ENCODE peak calls at places on chromosomes 3 and 15, in eight cellular contexts. S is sigmoid colon; P is mesendoderm; N is stomach; U is NT2/D1; Q is heart right ventricle; K is CD4-positive, alpha-beta T cell; W is IMR-90. T is an unnamed sample.

GRCh38 chr3:180820400-180820799 is 92.1 kb upstream of the FXR1 start:
- DNase-seq in W (no peak), S (no peak), P (no peak), N (no peak), K (no peak), Q (no peak), U (no peak), T (no peak)

GRCh38 chr3:83074485-83074884 is 1313.0 kb upstream of the GBE1 start:
- DNase-seq in P (no peak), K (no peak), N (no peak), W (no peak), S (no peak), Q (no peak), U (no peak), T (no peak)

GRCh38 chr3:171757377-171758034 is 52.8 kb downstream of the PLD1 start:
- DNase-seq in P (no peak), Q (no peak), W (no peak), K (no peak), N (no peak), U (no peak), S (no peak), T (no peak)

GRCh38 chr15:61444585-61444984 is 215.5 kb upstream of the RORA start:
- DNase-seq in Q (no peak), S (no peak), N (no peak), W (no peak), K (no peak), P (no peak), U (no peak), T (no peak)

GRCh38 chr3:61594978-61595687 is 33.8 kb downstream of the PTPRG start:
- DNase-seq in P (no peak), N (no peak), K (no peak), Q (no peak), S (no peak), U (no peak), W (peak; percentile 35), T (no peak)

GRCh38 chr3:59237121-59237520 is 187.3 kb upstream of the CFAP20DC start:
- DNase-seq in N (no peak), W (peak; percentile 62), P (no peak), K (no peak), U (no peak), Q (no peak), S (no peak), T (no peak)

GRCh38 chr15:80156176-80156720 is 3.4 kb downstream of the FAH start:
- DNase-seq in K (no peak), Q (no peak), W (no peak), S (no peak), U (no peak), N (no peak), P (no peak), T (no peak)

GRCh38 chr3:173730391-173730790 is 332.8 kb downstream of the NLGN1 start:
- DNase-seq in P (no peak), Q (no peak), K (no peak), W (peak; percentile 25), N (no peak), S (no peak), U (no peak), T (no peak)

GRCh38 chr15:92034227-92034626 is 180.7 kb downstream of the SLCO3A1 start:
- DNase-seq in U (no peak), Q (no peak), P (no peak), K (no peak), W (no peak), S (no peak), N (no peak), T (no peak)

GRCh38 chr15:81155375-81156218 is 21.5 kb downstream of the CFAP161 start:
- DNase-seq in P (peak; percentile 56), W (peak; percentile 77), Q (peak; percentile 45), U (peak; percentile 13), K (no peak), S (peak; percentile 78), N (peak; percentile 36), T (no peak)

GRCh38 chr15:100775581-100776185 is 103.9 kb upstream of the ALDH1A3 start:
- DNase-seq in Q (no peak), K (no peak), U (no peak), S (peak; percentile 17), N (no peak), P (no peak), W (no peak), T (no peak)

GRCh38 chr15:81293728-81294500 is 30.0 kb downstream of the STARD5 start:
- DNase-seq in P (no peak), K (peak; percentile 58), S (no peak), U (no peak), Q (no peak), W (no peak), N (peak; percentile 42), T (no peak)

GRCh38 chr3:30286007-30286669 is 320.3 kb upstream of the TGFBR2 start:
- DNase-seq in S (peak; percentile 85), P (no peak), K (no peak), Q (peak; percentile 86), W (peak; percentile 88), U (no peak), N (peak; percentile 77), T (peak; percentile 60)

GRCh38 chr3:63278171-63278999 is at the start of gene SYNPR:
- DNase-seq in U (no peak), S (no peak), P (peak; percentile 49), N (no peak), W (no peak), K (no peak), Q (no peak), T (no peak)

GRCh38 chr3:43728947-43729346 is 38.2 kb downstream of the ABHD5 start:
- DNase-seq in S (no peak), Q (no peak), U (no peak), K (no peak), P (no peak), N (no peak), W (no peak), T (no peak)

GRCh38 chr3:9422712-9423424 is 25.5 kb downstream of the SETD5 start:
- DNase-seq in N (peak; percentile 87), K (no peak), U (no peak), Q (peak; percentile 93), W (peak; percentile 98), S (peak; percentile 95), P (peak; percentile 85), T (peak; percentile 91)

DNA sequence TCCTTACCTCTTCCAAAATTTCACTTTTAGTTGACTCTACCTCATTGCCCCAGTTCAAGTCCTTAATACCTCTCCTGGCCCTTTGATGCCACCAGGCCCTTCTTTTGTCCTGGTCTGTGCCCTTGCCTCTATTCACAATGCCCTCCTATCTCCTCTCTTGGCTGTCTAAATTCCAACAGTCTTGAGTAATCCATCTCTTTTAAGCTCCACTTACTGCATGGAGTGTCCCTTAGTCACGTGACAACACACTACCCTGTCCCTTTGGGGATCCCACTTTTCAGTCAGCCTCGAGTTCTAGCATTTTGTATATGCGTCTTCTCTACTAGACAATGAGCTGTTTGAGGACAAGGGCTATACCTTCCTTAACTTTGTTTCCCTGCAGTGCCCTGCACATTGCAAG is 52.7 kb upstream of the SCN5A start:
- DNase-seq in W (no peak), P (no peak), Q (no peak), U (no peak), S (no peak), N (no peak), K (no peak), T (no peak)
- H3K27me3 ChIP-seq in W (peaks cover 26% of the 10 kb centered on the region), P (no peaks in the 10 kb centered on the region), Q (no peaks in the 10 kb centered on the region), U (no peaks in the 10 kb centered on the region), S (no peaks in the 10 kb centered on the region), N (no peaks in the 10 kb centered on the region), K (peaks cover 12% of the 10 kb centered on the region), T (no peaks in the 10 kb centered on the region)

DNA sequence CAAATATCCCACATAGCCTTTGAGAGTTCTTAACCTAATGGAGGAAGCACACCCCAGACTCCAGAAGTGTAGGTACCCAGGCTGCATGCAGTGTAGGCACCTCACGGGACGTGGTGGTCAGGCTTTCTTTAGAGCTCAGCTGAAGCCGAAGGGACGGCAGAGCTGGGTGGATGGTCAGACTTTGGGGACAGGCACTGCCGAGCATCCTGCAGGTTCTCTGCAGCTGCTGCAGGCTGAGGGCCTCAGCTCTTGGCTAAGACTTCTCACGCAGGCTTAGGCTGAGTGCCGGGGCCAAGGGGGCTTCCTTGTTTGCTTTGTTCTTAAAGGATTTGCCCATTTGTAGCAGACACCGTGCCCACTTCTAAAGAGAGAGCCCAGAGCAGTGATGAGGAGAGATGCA is 177.0 kb downstream of the RAB11A start:
- DNase-seq in N (no peak), P (no peak), S (no peak), Q (no peak), W (no peak), U (no peak), K (no peak), T (no peak)
- H3K27me3 ChIP-seq in N (peaks cover 28% of the 10 kb centered on the region), P (no peaks in the 10 kb centered on the region), S (no peaks in the 10 kb centered on the region), Q (no peaks in the 10 kb centered on the region), W (peaks cover 38% of the 10 kb centered on the region), U (no peaks in the 10 kb centered on the region), K (peaks cover 3% of the 10 kb centered on the region), T (no peaks in the 10 kb centered on the region)

DNA sequence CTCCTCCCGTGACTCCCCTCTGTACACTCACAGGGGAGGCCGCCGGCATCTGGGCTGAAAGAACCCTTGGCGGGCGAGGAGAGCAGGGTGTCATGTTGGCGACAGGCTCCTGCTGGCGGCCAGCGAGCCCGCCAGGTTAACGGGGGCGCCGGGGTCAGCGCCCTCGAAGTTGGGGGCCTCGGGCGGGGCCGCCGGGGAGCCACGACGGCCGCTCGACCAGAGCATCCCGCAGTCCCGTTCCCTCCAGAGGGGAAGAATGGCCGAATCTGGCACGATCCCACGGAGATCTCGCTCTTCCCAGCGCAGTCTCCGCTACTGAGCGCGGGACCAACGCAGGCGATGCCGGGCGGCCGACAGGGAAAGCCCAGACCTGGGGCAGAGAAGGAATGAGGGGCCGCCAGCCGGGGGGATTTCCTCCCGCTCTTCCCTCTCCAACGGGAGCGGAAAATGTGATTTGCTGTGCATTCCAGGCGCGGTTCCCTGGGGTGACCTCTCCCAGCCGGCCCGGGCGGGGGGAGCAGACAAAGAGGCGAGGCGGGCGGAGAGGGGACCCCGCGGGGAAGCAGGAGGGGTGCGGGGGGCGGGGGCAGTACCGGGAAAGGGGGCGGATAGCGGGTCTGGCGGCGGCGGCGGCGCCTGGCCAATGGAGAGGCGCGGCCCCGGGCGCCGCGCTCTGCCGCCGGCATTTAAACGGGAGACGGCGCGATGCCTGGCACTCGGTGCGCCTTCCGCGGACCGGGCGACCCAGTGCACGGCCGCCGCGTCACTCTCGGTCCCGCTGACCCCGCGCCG is at the start of gene GREM1:
- DNase-seq in P (peak; percentile 73), U (no peak), S (peak; percentile 71), W (peak; percentile 70), Q (no peak), N (no peak), K (no peak), T (no peak)
- H3K27me3 ChIP-seq in P (peaks cover 15% of the 10 kb centered on the region), U (peaks cover 64% of the 10 kb centered on the region), S (peaks cover 45% of the 10 kb centered on the region), W (no peaks in the 10 kb centered on the region), Q (peaks cover 97% of the 10 kb centered on the region), N (peaks cover 88% of the 10 kb centered on the region), K (peaks cover 73% of the 10 kb centered on the region), T (peaks cover 31% of the 10 kb centered on the region)

DNA sequence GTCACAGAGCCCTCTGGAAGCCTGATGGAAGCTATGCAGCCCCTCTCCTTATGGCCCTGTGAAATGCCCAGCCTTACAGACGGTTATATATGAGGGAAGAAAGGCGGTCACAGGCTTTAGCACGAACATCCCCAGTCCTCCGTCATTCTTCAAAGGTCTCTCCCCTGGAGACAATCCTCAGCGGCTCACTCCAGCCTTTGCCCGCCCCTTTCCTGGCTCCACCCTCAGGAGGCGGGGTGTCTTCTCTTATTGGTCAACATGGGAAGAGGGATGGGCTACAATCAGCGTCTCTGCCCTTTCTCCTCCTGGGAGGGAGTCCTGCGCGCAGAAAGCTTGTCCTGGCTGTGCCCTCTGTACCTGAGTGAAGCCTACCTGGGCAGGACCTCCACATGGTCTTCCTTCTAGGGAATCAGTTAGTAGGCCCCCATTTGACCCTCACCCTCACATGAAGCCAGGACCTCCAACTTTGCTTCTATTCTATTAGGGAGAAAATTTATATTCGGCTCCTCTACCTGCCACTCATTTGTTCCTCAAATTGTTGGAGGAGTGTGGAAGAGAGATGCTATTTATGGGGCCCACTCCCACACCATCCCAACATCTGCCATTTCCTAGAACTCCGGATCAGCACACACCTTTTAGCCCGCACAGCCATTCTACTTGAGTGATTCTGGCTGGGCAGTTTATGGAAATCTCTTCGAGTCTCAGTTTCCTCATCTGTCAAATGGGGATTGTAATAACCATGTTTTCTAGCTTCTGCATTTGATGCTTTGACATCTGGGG is 112.9 kb upstream of the SLC6A11 start:
- DNase-seq in N (no peak), S (no peak), W (no peak), P (peak; percentile 94), K (no peak), Q (no peak), U (peak; percentile 42), T (no peak)
- H3K27me3 ChIP-seq in N (peaks cover 82% of the 10 kb centered on the region), S (peaks cover 51% of the 10 kb centered on the region), W (peaks cover 19% of the 10 kb centered on the region), P (no peaks in the 10 kb centered on the region), K (peaks cover 46% of the 10 kb centered on the region), Q (peaks cover 76% of the 10 kb centered on the region), U (peaks cover 22% of the 10 kb centered on the region), T (no peaks in the 10 kb centered on the region)